ENCODE peak calls at places on chromosome 5, in seven cellular contexts. A is K562, X is HepG2, S is IMR-90, Q is H1, D is A549, P is GM12878. H is an unnamed sample.

GRCh38 chr5:149766460-149767277 is 36.6 kb downstream of the PPARGC1B start:
- DNase-seq in D (no peak), A (no peak), X (no peak), P (no peak), S (no peak), Q (no peak), H (no peak)

GRCh38 chr5:56200856-56201638 is 32.1 kb downstream of the ANKRD55 start:
- DNase-seq in P (peak), S (peak), Q (peak), A (peak), D (peak), X (peak), H (peak)

GRCh38 chr5:106399381-106399780 is 1271.4 kb downstream of the EFNA5 start:
- DNase-seq in P (no peak), Q (no peak), A (no peak), S (peak), D (peak), X (no peak), H (no peak)

GRCh38 chr5:172544371-172545120 is 90.2 kb upstream of the SH3PXD2B start:
- DNase-seq in A (no peak), Q (no peak), X (no peak), S (no peak), P (no peak), D (no peak), H (no peak)

GRCh38 chr5:109668668-109669422 is 20.9 kb upstream of the MAN2A1 start:
- DNase-seq in A (no peak), S (no peak), Q (no peak), P (no peak), D (no peak), X (no peak), H (no peak)

GRCh38 chr5:65886387-65886786 is 40.0 kb upstream of the ERBIN start:
- DNase-seq in Q (no peak), A (no peak), S (no peak), D (no peak), X (no peak), P (no peak), H (no peak)

GRCh38 chr5:33299621-33300208 is 141.1 kb upstream of the TARS1 start:
- DNase-seq in S (peak), Q (no peak), X (no peak), D (peak), A (no peak), P (peak), H (peak)

GRCh38 chr5:33611882-33612281 is 171.1 kb downstream of the TARS1 start:
- DNase-seq in P (no peak), S (peak), X (no peak), A (no peak), D (no peak), Q (no peak), H (no peak)

GRCh38 chr5:138760448-138761110 is 7.4 kb downstream of the CTNNA1 start:
- DNase-seq in S (peak), X (no peak), Q (no peak), A (no peak), D (no peak), P (no peak), H (no peak)

GRCh38 chr5:39846144-39846543 is 421.4 kb upstream of the DAB2 start:
- DNase-seq in P (no peak), X (no peak), S (no peak), Q (no peak), A (no peak), D (no peak), H (no peak)

GRCh38 chr5:144206136-144206535 is 35.5 kb downstream of the KCTD16 start:
- DNase-seq in Q (no peak), A (no peak), S (peak), D (no peak), X (no peak), P (no peak), H (no peak)

GRCh38 chr5:148120317-148120716 is 48.0 kb upstream of the SPINK14 start:
- DNase-seq in A (no peak), D (no peak), S (no peak), Q (no peak), X (peak), P (no peak), H (no peak)

GRCh38 chr5:19917588-19917987 is 70.4 kb downstream of the CDH18 start:
- DNase-seq in Q (no peak), A (no peak), P (no peak), D (no peak), X (no peak), S (no peak), H (no peak)
- TF ChIP-seq CEBPB in Q (no peak), A (no peak), P (no peak), D (no peak), X (no peak), S (no peak), H (no peak)

GRCh38 chr5:103367722-103368121 is 109.2 kb downstream of the MACIR start:
- DNase-seq in Q (no peak), S (no peak), X (no peak), D (no peak), P (no peak), A (no peak), H (no peak)

GRCh38 chr5:103366938-103367549 is 108.5 kb downstream of the MACIR start:
- DNase-seq in A (no peak), Q (no peak), P (no peak), S (no peak), D (no peak), X (no peak), H (no peak)

GRCh38 chr5:103373576-103374472 is 115.3 kb downstream of the MACIR start:
- DNase-seq in D (no peak), Q (no peak), A (no peak), S (no peak), X (no peak), P (no peak), H (no peak)

GRCh38 chr5:103371046-103371603 is 112.6 kb downstream of the MACIR start:
- DNase-seq in P (no peak), D (no peak), A (no peak), S (peak), X (no peak), Q (no peak), H (no peak)

GRCh38 chr5:103369125-103370120 is 110.9 kb downstream of the MACIR start:
- DNase-seq in X (no peak), P (no peak), A (no peak), Q (no peak), S (no peak), D (no peak), H (no peak)
- H3K4me3 ChIP-seq in X (no peak), P (no peak), A (no peak), Q (no peak), S (no peak), D (no peak), H (no peak)

GRCh38 chr5:111777382-111777781 is 20.4 kb upstream of the NREP start:
- DNase-seq in S (no peak), D (no peak), P (no peak), A (no peak), X (no peak), Q (no peak), H (no peak)

GRCh38 chr5:111781200-111781599 is 24.2 kb upstream of the NREP start:
- DNase-seq in S (peak), Q (no peak), A (no peak), P (no peak), D (no peak), X (no peak), H (no peak)

GRCh38 chr5:111779260-111780254 is 22.6 kb upstream of the NREP start:
- DNase-seq in Q (no peak), X (no peak), D (no peak), S (peak), A (no peak), P (no peak), H (no peak)

GRCh38 chr5:111783537-111783936 is 26.5 kb upstream of the NREP start:
- DNase-seq in Q (no peak), S (no peak), P (no peak), X (no peak), A (no peak), D (no peak), H (no peak)

DNA sequence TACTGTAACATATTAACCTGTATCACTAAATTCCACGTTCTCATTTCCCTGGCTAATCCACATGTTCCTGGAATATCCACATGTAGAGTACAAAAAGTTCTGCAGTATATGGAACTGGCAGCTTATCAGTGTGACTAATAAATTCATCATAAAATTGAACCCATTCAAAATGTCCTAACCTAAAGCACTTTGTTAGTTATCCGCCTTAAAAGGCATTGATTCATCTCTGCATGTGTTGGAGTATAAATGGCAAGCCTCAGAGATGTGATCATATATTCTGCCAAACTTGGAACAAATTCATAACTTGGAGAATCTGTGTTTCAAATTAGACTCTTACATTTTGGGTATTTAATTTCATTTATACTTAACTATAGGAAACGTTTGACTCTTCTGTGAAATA is 25.2 kb upstream of the NREP start:
- DNase-seq in X (no peak), D (no peak), Q (no peak), S (peak), A (no peak), P (no peak), H (no peak)
- TF ChIP-seq CEBPB in X (no peak), D (no peak), Q (no peak), S (no peak), A (no peak), P (no peak), H (no peak)

GRCh38 chr5:79754865-79755555 is 65.4 kb downstream of the CMYA5 start:
- DNase-seq in D (no peak), S (no peak), Q (no peak), A (no peak), X (peak), P (no peak), H (no peak)

GRCh38 chr5:79756102-79756501 is 66.5 kb downstream of the CMYA5 start:
- DNase-seq in S (no peak), Q (no peak), X (no peak), A (no peak), P (no peak), D (no peak), H (no peak)

GRCh38 chr5:79753863-79754645 is 64.4 kb downstream of the CMYA5 start:
- DNase-seq in Q (no peak), S (no peak), A (no peak), D (no peak), P (no peak), X (no peak), H (no peak)

GRCh38 chr5:79750611-79751510 is 61.2 kb downstream of the CMYA5 start:
- DNase-seq in X (no peak), D (no peak), S (no peak), P (no peak), Q (no peak), A (no peak), H (no peak)

DNA sequence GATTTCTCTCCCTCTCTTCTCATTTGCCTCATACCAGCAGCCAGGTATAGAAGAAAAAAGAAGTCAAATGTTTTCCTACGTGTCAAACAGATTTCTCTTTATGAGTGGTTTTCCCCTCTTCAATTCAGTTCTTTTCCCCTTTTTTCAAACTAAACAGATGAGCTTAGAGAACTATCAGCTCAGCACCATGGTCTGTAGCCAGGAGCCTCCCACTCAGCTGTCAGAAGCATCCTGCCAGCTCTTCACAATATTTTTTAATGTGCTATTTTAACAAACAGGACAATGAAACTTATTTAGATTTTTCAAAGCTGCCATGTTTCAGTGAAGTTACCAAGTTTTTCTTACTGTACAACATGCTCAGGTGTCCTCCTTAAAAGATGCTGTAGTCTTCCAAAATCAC is 63.5 kb downstream of the CMYA5 start:
- DNase-seq in P (no peak), A (no peak), X (no peak), Q (no peak), S (no peak), D (no peak), H (no peak)
- H3K4me3 ChIP-seq in P (no peak), A (no peak), X (no peak), Q (no peak), S (no peak), D (no peak), H (no peak)

GRCh38 chr5:80414113-80414512 is 6.2 kb downstream of the ZFYVE16 start:
- DNase-seq in A (no peak), X (no peak), D (no peak), P (no peak), S (peak), Q (no peak), H (no peak)
- TF ChIP-seq CEBPB in A (peak), X (peak), D (peak), P (no peak), S (peak), Q (peak), H (no peak)

GRCh38 chr5:179378441-179379271 is 33.4 kb upstream of the ADAMTS2 start:
- DNase-seq in S (peak), A (no peak), X (no peak), Q (no peak), P (no peak), D (no peak), H (no peak)
- H3K4me3 ChIP-seq in S (no peak), A (no peak), X (no peak), Q (no peak), P (no peak), D (no peak), H (no peak)

GRCh38 chr5:82308416-82308815 is 30.3 kb upstream of the RPS23 start:
- DNase-seq in X (no peak), S (no peak), D (no peak), Q (no peak), A (no peak), P (no peak), H (no peak)

GRCh38 chr5:82314964-82315728 is 37.0 kb upstream of the RPS23 start:
- DNase-seq in Q (no peak), S (peak), D (no peak), P (no peak), A (no peak), X (no peak), H (no peak)

GRCh38 chr5:82308997-82309670 is 31.0 kb upstream of the RPS23 start:
- DNase-seq in S (peak), X (no peak), D (no peak), Q (no peak), A (no peak), P (no peak), H (no peak)

GRCh38 chr5:82313016-82313415 is 34.9 kb upstream of the RPS23 start:
- DNase-seq in D (no peak), Q (no peak), X (no peak), A (no peak), P (no peak), S (no peak), H (peak)

GRCh38 chr5:82312373-82312856 is 34.3 kb upstream of the RPS23 start:
- DNase-seq in X (peak), Q (peak), P (no peak), A (peak), D (peak), S (peak), H (peak)
- TF ChIP-seq CEBPB in X (no peak), Q (no peak), P (no peak), A (no peak), D (no peak), S (peak), H (no peak)

H was measured in HCT116.